ENCODE peak calls at places on chromosomes 12 and 14, in six cellular contexts. M, W, E, B, I and P are unnamed samples.

GRCh38 chr12:11944321-11944720 is 126.4 kb upstream of the BCL2L14 start:
- DNase-seq in M (no peak), W (no peak), E (no peak), B (no peak), I (no peak), P (no peak)

GRCh38 chr12:2691340-2692111 is 103.2 kb upstream of the FKBP4 start:
- DNase-seq in M (no peak), W (no peak), E (no peak), B (peak), I (no peak), P (peak)

GRCh38 chr12:121456551-121456950 is 56.6 kb downstream of the RNF34 start:
- DNase-seq in M (no peak), W (no peak), E (no peak), B (no peak), I (no peak), P (no peak)

GRCh38 chr12:108516511-108517275 is 1.6 kb downstream of the FICD start:
- DNase-seq in M (no peak), W (no peak), E (no peak), B (no peak), I (no peak), P (peak)

GRCh38 chr12:123900898-123901376 is 71.7 kb downstream of the CCDC92 start:
- DNase-seq in M (no peak), W (no peak), E (no peak), B (peak), I (no peak), P (peak)

GRCh38 chr12:88122666-88123065 is 19.2 kb downstream of the CEP290 start:
- DNase-seq in M (no peak), W (no peak), E (no peak), B (no peak), I (no peak), P (no peak)

GRCh38 chr14:54252072-54252730 is 144.6 kb upstream of the CDKN3 start:
- DNase-seq in M (no peak), W (no peak), E (peak), B (no peak), I (no peak), P (no peak)

GRCh38 chr12:56286044-56286830 is 13.9 kb downstream of the CS start:
- DNase-seq in M (no peak), W (no peak), E (no peak), B (no peak), I (no peak), P (no peak)

GRCh38 chr12:130044991-130045621 is 117.2 kb upstream of the FZD10 start:
- DNase-seq in M (no peak), W (no peak), E (no peak), B (no peak), I (no peak), P (peak)

GRCh38 chr14:69050235-69051184 is 71.4 kb upstream of the ACTN1 start:
- DNase-seq in M (no peak), W (no peak), E (no peak), B (no peak), I (no peak), P (no peak)